ENCODE peak calls at places on chromosome 22, in four cellular contexts. B is endothelial cell of umbilical vein, E is adipocyte, N is neural progenitor cell. D is an unnamed sample. For H3K4me1, the result is how much of the 10 kb centered on the place peaks cover.

GRCh38 chr22:27809226-27809625 is 7.7 kb upstream of the MN1 start:
- DNase-seq in E (no peak), N (no peak), B (peak), D (no peak)

GRCh38 chr22:39283312-39284141 is 35.9 kb downstream of the RPL3 start:
- DNase-seq in N (no peak), B (peak), E (no peak), D (no peak)

GRCh38 chr22:16603448-16603768 is 10.8 kb upstream of the CCT8L2 start:
- DNase-seq in B (no peak), N (no peak), E (no peak), D (no peak)

GRCh38 chr22:46111645-46112306 is 38.5 kb upstream of the PPARA start:
- DNase-seq in B (no peak), N (peak), E (no peak), D (no peak)

GRCh38 chr22:36585841-36586240 is 56.9 kb upstream of the EIF3D start:
- DNase-seq in E (no peak), N (no peak), B (no peak), D (no peak)

GRCh38 chr22:21972293-21972779 is 10.3 kb downstream of the TOP3B start:
- DNase-seq in B (peak), E (peak), N (peak), D (no peak)

GRCh38 chr22:46066691-46067090 is 83.6 kb upstream of the PPARA start:
- DNase-seq in B (peak), N (no peak), E (no peak), D (peak)

GRCh38 chr22:32534252-32535215 is 59.9 kb downstream of the FBXO7 start:
- DNase-seq in N (no peak), E (no peak), B (no peak), D (no peak)

GRCh38 chr22:47422736-47423135 is 660.3 kb downstream of the TBC1D22A start:
- DNase-seq in B (no peak), E (no peak), N (no peak), D (no peak)

GRCh38 chr22:26906464-26906863 is 249.1 kb downstream of the MIAT start:
- DNase-seq in N (no peak), E (no peak), B (no peak), D (no peak)

GRCh38 chr22:17171016-17171312 is 11.9 kb upstream of the HDHD5 start:
- DNase-seq in B (no peak), N (no peak), E (no peak), D (no peak)

GRCh38 chr22:20807315-20807752 is 33.4 kb downstream of the SERPIND1 start:
- DNase-seq in E (peak), B (no peak), N (no peak), D (no peak)

GRCh38 chr22:46063861-46064235 is 86.5 kb upstream of the PPARA start:
- DNase-seq in N (no peak), E (no peak), B (no peak), D (no peak)

GRCh38 chr22:25021976-25022711 is 69.6 kb downstream of the KIAA1671 start:
- DNase-seq in N (no peak), B (no peak), E (no peak), D (no peak)

GRCh38 chr22:36612458-36612857 is 83.5 kb upstream of the EIF3D start:
- DNase-seq in E (no peak), B (no peak), N (no peak), D (no peak)

GRCh38 chr22:48758905-48759875 is 1068.5 kb downstream of the BRD1 start:
- DNase-seq in B (no peak), E (no peak), N (no peak), D (peak)

GRCh38 chr22:39650996-39651782 is 80.6 kb downstream of the CACNA1I start:
- DNase-seq in N (peak), B (no peak), E (no peak), D (no peak)

GRCh38 chr22:24843048-24843447 is 37.0 kb downstream of the SGSM1 start:
- DNase-seq in B (no peak), N (peak), E (no peak), D (no peak)

GRCh38 chr22:25630446-25630845 is 66.0 kb downstream of the GRK3 start:
- DNase-seq in E (no peak), N (no peak), B (no peak), D (no peak)

GRCh38 chr22:39317084-39317755 is 2.2 kb downstream of the RPL3 start:
- DNase-seq in E (no peak), B (no peak), N (no peak), D (peak)

GRCh38 chr22:36358533-36359171 is 29.1 kb downstream of the MYH9 start:
- DNase-seq in B (no peak), N (no peak), E (no peak), D (no peak)

GRCh38 chr22:27206001-27206746 is 548.8 kb downstream of the MIAT start:
- DNase-seq in N (no peak), E (peak), B (no peak), D (no peak)

GRCh38 chr22:32411388-32411787 is 659 bp downstream of the RTCB start:
- DNase-seq in B (peak), E (peak), N (peak), D (peak)

GRCh38 chr22:17091851-17092250 is 7.1 kb downstream of the IL17RA start:
- DNase-seq in E (no peak), B (no peak), N (no peak), D (peak)

GRCh38 chr22:19599626-19600243 is 75.5 kb upstream of the CLDN5 start:
- DNase-seq in E (no peak), N (no peak), B (no peak), D (no peak)

GRCh38 chr22:40716116-40716515 is 36.8 kb downstream of the MCHR1 start:
- DNase-seq in E (no peak), B (no peak), N (no peak), D (no peak)
- H3K4me1 ChIP-seq in E (under half), B (under half), N (under half), D (under half)

DNA sequence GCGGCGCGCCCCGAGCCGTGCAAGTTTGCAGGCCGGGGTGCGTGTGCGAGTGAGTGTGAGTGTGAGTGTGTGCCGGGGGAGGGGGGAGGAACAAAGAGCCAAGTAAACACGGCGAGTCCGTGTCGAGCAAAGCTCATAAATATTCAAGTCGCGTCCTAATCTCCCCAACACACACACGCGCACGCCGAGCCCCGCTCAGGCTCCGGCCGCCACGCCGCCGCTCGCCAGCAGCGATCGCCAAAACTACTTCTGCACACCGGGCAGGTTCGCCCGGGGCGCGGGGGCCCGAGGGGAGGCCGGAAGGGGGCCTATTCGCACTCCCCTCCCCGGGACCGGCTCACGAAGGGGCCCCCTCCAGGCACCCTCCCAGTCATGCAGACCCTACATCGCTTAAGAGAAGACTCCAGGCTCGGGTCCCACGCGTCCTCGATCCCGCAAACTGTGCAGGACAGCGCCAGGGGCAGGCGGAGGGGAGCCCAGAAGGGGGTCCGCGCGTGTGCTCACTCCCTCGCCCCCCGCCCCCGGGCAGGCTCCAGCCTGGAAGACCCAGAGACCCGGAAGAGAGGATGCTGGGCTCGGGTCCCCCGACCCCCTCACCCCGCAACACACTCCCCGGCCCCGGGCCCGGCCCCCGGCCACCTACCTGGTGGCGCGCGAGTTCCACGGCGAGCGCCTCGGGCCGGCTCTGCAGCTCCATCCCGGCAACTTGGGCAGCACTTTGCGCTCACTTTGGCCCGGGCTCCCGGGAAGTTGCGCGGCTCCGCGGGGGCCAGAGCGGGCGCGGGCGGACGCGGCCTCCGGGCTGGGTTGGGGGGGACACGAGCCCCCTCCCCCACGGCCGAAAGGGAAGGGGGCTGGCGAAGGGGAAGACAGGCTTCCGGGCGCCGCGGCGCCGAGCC is 703 bp downstream of the PHF21B start:
- DNase-seq in E (no peak), B (no peak), N (peak), D (no peak)
- H3K4me3 ChIP-seq in E (no peak), B (no peak), N (peak), D (peak)

DNA sequence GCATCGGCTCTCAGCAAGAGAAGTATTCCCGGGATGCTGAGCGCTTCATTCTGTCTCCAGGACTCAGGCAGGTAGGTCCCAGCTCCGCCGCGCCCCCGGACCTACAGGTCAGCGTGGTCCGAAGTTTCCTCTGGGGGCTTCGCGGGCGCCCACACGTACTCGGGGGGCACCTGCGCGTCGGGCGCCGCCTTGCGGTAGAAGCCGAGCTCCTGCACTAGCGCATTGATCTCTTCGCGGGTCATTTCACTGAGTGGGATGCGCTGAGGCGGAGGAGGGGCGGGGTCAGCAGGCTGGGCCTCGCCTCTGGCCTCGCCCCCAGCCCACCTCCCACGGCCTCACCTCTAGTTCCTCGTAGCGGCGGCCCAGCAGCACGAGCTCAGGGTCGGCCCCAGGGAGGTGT is 2.5 kb downstream of the SELENOM start:
- DNase-seq in E (no peak), B (no peak), N (peak), D (no peak)
- H3K4me1 ChIP-seq in E (under half), B (under half), N (under half), D (under half)

DNA sequence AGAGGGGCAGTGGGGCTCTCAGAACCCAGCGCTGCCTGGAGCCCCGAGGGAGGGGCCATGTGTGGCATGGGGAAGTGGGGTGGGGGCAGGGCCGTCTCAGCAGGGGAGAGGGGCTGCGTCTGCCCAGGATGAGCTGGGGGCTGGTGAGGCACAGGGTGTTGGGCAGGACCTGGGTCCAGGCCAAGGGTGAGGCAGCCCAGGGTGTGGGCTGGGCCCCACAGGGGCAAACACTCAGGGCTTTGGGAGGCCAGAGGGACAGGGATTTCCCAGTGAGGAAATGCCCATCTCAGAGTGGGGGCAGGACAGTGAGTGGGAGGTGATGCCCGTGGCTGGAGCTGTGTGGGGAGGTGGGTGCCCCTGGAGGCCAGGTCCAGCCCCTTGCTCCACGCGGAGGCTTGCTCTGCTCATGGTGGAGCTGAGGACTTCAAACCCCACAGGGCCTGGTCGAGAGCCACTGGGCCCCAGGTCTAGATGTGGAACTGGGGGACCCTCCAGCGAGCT is 5.4 kb downstream of the PLXNB2 start:
- DNase-seq in B (no peak), N (no peak), E (peak), D (peak)
- H3K4me3 ChIP-seq in B (no peak), N (no peak), E (no peak), D (peak)

DNA sequence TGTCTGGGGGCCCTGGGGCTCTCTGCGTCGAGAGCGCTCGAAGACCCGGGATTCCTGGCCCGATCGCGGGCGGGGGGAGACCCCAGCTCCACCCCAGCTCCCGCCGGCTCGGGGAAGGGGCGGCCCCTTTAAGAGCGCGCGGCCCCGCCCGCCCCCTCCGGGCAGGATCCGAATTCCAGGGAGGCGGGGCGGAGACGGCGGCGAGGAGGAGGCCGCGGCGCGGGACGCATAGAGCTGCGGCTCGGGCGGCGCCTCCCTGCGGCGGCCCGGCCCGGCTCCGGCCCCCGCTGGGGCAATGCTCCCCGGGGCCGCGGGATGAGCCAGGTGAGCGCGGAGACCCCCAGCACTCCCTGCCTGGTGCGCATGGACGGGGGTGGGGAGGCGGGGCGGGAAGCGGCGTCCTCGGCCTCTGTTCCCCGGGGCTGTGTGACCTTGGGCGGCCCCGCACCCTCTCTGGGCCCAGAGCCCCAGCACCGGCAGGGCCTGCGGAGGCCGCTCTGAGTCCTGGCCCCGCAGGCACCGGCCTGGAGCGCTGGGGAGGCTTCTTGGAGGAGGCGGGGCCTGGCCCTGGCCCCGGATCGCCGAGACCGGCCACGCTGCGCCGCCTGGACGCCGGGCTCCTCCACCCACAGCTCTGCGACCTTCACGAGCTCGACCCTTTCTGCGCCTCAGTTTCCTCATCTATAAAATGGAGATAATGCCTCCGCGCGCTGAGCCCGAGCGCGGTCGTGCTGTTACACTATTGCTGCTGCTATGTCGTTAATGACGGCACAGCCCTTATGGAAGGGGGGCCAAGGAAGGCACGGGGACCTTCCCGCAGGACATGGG is 594 bp downstream of the GAS2L1 start:
- DNase-seq in B (peak), N (peak), E (peak), D (peak)
- H3K4me1 ChIP-seq in B (under half), N (under half), E (under half), D (under half)

GRCh38 chr22:37905534-37906363 is at the start of gene MICALL1:
- DNase-seq in N (peak), B (peak), E (peak), D (peak)

GRCh38 chr22:37907036-37907954 is 1.2 kb downstream of the MICALL1 start:
- DNase-seq in B (peak), N (no peak), E (peak), D (no peak)

GRCh38 chr22:37909756-37910155 is 3.7 kb downstream of the MICALL1 start:
- DNase-seq in B (no peak), N (no peak), E (peak), D (no peak)

GRCh38 chr22:37906364-37907008 is 389 bp downstream of the MICALL1 start:
- DNase-seq in N (peak), B (no peak), E (peak), D (peak)

DNA sequence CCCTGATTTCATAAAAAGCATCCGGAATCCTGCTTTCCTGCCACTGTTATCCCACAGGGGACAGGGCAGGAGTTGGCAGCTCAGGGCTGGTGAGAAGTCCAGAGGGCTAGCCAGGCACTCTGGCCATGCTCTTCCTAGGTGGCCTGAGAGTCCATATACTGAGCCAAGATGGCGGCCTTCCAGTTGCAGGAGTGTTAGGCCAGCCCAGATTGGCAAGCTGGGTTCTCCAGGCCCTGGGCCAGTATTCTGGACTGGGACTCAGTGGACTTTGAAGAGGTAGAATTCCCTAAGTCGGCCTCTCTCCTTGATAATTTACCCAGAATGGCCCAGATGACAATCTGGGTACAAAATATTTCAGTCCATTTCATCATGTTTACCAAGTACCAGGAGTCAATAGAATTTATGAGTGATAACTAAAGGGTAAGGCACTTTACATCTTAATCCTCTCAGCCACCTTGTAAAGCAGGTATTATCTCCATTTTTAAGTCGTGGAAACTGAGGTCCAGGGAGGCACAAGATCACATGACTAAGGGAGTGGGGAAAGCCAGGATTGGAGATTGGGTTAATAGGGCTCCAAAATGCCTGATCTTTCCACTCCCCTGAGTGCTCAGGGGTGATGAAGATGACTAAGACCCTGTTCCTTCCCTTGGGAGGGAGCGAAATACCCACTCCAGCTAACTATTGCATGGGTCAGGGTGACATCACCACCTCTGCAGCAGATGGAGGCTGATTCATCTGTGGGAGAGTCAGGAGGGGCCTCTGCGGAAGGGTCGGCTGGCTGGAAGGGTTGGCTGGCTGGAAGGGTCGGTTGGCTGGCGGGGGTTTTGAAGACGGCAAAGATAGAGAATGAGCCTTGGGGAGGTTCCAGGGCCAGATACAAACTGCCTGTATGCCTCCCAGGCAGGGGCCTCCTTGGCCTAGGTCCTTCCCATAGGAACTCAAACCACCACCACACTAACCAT is 1.2 kb upstream of the MICALL1 start:
- DNase-seq in B (peak), E (peak), N (no peak), D (no peak)
- H3K4me3 ChIP-seq in B (no peak), E (peak), N (no peak), D (no peak)

GRCh38 chr22:23831261-23831660 is 7.5 kb downstream of the DERL3 start:
- DNase-seq in E (no peak), B (no peak), N (no peak), D (peak)
- H3K4me1 ChIP-seq in E (under half), B (under half), N (under half), D (under half)